ENCODE peak calls at places on chromosomes 12 and 14, in four cellular contexts. M is T-helper 1 cell, A is GM13977, W is WTC11. U is an unnamed sample.

GRCh38 chr12:119369907-119370546 is 35.5 kb downstream of the CCDC60 start:
- DNase-seq in M (no peak), W (no peak), A (no peak), U (no peak)

GRCh38 chr12:95182868-95183415 is 34.3 kb downstream of the FGD6 start:
- DNase-seq in W (no peak), M (no peak), A (no peak), U (no peak)

GRCh38 chr12:20525064-20525610 is 156.8 kb downstream of the PDE3A start:
- DNase-seq in W (no peak), A (no peak), M (no peak), U (no peak)

GRCh38 chr14:91911474-91912032 is 35.9 kb downstream of the FBLN5 start:
- DNase-seq in W (peak), A (peak), M (peak), U (no peak)

GRCh38 chr12:48744251-48745008 is 27.9 kb upstream of the CCNT1 start:
- DNase-seq in A (no peak), W (no peak), M (no peak), U (no peak)

GRCh38 chr14:103216399-103216798 is 93.1 kb downstream of the TNFAIP2 start:
- DNase-seq in W (no peak), M (no peak), A (no peak), U (no peak)

GRCh38 chr12:44159211-44159610 is 323.3 kb downstream of the TMEM117 start:
- DNase-seq in A (no peak), M (no peak), W (no peak), U (no peak)

GRCh38 chr12:65123435-65124063 is 2.4 kb upstream of the WIF1 start:
- DNase-seq in M (no peak), W (no peak), A (peak), U (no peak)

GRCh38 chr14:75372260-75372659 is 55.6 kb upstream of the JDP2 start:
- DNase-seq in M (no peak), W (no peak), A (no peak), U (no peak)

GRCh38 chr12:25058619-25059018 is 109.7 kb upstream of the BCAT1 start:
- DNase-seq in M (no peak), W (no peak), A (no peak), U (no peak)

GRCh38 chr12:110641512-110641911 is 27.6 kb downstream of the TCTN1 start:
- DNase-seq in M (no peak), W (peak), A (no peak), U (peak)

GRCh38 chr14:32367501-32367900 is 38.4 kb downstream of the AKAP6 start:
- DNase-seq in A (no peak), W (no peak), M (no peak), U (no peak)

GRCh38 chr12:88247241-88247643 is 105.1 kb downstream of the TMTC3 start:
- DNase-seq in A (no peak), M (no peak), W (no peak), U (no peak)

GRCh38 chr12:102958073-102958829 is 777 bp downstream of the ASCL1 start:
- DNase-seq in M (no peak), W (peak), A (peak), U (peak)

GRCh38 chr12:87467893-87468292 is 561.3 kb downstream of the C12orf50 start:
- DNase-seq in A (no peak), M (no peak), W (no peak), U (no peak)

GRCh38 chr12:102503871-102504270 is 23.5 kb upstream of the IGF1 start:
- DNase-seq in A (no peak), W (no peak), M (no peak), U (no peak)

GRCh38 chr14:60862283-60862682 is 118.6 kb downstream of the TRMT5 start:
- DNase-seq in W (no peak), M (no peak), A (no peak), U (no peak)

GRCh38 chr12:575948-576612 is 87.2 kb downstream of the NINJ2 start:
- DNase-seq in W (peak), M (peak), A (peak), U (peak)

GRCh38 chr12:93702707-93703305 is 25.6 kb downstream of the CRADD start:
- DNase-seq in W (no peak), M (no peak), A (no peak), U (no peak)

GRCh38 chr12:32466187-32466586 is 66.8 kb downstream of the FGD4 start:
- DNase-seq in M (no peak), A (no peak), W (no peak), U (no peak)

GRCh38 chr14:52950410-52950897 is 396 bp downstream of the FERMT2 start:
- DNase-seq in M (no peak), W (peak), A (peak), U (no peak)

GRCh38 chr14:77580964-77581505 is 35.4 kb downstream of the SPTLC2 start:
- DNase-seq in M (no peak), W (no peak), A (peak), U (no peak)

GRCh38 chr14:60485057-60485599 is 735 bp downstream of the C14orf39 start:
- DNase-seq in A (no peak), W (no peak), M (no peak), U (peak)

GRCh38 chr12:32870716-32871115 is 25.9 kb downstream of the PKP2 start:
- DNase-seq in A (no peak), M (no peak), W (no peak), U (no peak)

GRCh38 chr12:14664434-14665023 is 31.9 kb downstream of the GUCY2C start:
- DNase-seq in M (peak), W (no peak), A (peak), U (no peak)

GRCh38 chr14:69943084-69943797 is 64.0 kb downstream of the SMOC1 start:
- DNase-seq in A (no peak), M (no peak), W (no peak), U (no peak)

GRCh38 chr12:6957741-6958608 is 6.8 kb downstream of the PTPN6 start:
- DNase-seq in A (no peak), M (no peak), W (no peak), U (no peak)

GRCh38 chr14:51677276-51677675 is 25.6 kb downstream of the FRMD6 start:
- DNase-seq in M (no peak), W (no peak), A (no peak), U (no peak)

GRCh38 chr12:65930114-65930828 is 106.0 kb downstream of the HMGA2 start:
- DNase-seq in A (no peak), M (no peak), W (no peak), U (no peak)

GRCh38 chr12:122681814-122682213 is 21.3 kb downstream of the HCAR2 start:
- DNase-seq in W (no peak), A (no peak), M (no peak), U (no peak)

GRCh38 chr12:17322090-17322489 is 716.1 kb upstream of the LMO3 start:
- DNase-seq in W (no peak), A (no peak), M (no peak), U (no peak)

GRCh38 chr14:92456215-92457017 is 57.2 kb upstream of the RIN3 start:
- DNase-seq in A (peak), M (no peak), W (peak), U (peak)

GRCh38 chr12:71958056-71958455 is 19.4 kb downstream of the TPH2 start:
- DNase-seq in M (no peak), W (no peak), A (no peak), U (no peak)

GRCh38 chr14:92568621-92569479 is 55.3 kb downstream of the RIN3 start:
- DNase-seq in M (no peak), W (no peak), A (peak), U (no peak)

GRCh38 chr14:60648934-60649814 is at the start of gene SIX1:
- DNase-seq in W (peak), A (peak), M (no peak), U (peak)

GRCh38 chr12:109927622-109928021 is 27.5 kb downstream of the TCHP start:
- DNase-seq in A (peak), W (peak), M (peak), U (no peak)

GRCh38 chr12:130879212-130879686 is 7.4 kb downstream of the RAN start:
- DNase-seq in M (no peak), A (peak), W (no peak), U (no peak)

GRCh38 chr14:99887407-99887806 is 94.2 kb downstream of the EML1 start:
- DNase-seq in W (no peak), M (no peak), A (no peak), U (no peak)

U was measured in ecto neural progenitor cell.